ENCODE peak calls at places on chromosome 11, in eight cellular contexts. G, B, I, Z, X, C, A and V are unnamed samples.

GRCh38 chr11:120013325-120014250 is 124.3 kb downstream of the TRIM29 start:
- DNase-seq in G (peak; percentile 96), B (no peak), I (peak; percentile 29), Z (no peak), X (no peak), C (peak; percentile 72), A (no peak), V (no peak)

GRCh38 chr11:110374921-110375320 is 54.8 kb upstream of the FDX1 start:
- DNase-seq in G (no peak), B (no peak), I (no peak), Z (no peak), X (no peak), C (no peak), A (no peak), V (no peak)

GRCh38 chr11:96199563-96200025 is 143.4 kb downstream of the MAML2 start:
- DNase-seq in G (no peak), B (no peak), I (no peak), Z (no peak), X (no peak), C (no peak), A (no peak), V (no peak)

GRCh38 chr11:59053387-59053786 is 32.7 kb upstream of the GLYATL1B start:
- DNase-seq in G (peak; percentile 62), B (no peak), I (peak; percentile 36), Z (peak; percentile 78), X (peak; percentile 53), C (peak; percentile 64), A (no peak), V (no peak)

GRCh38 chr11:116418388-116419041 is 354.3 kb downstream of the BUD13 start:
- DNase-seq in G (no peak), B (no peak), I (no peak), Z (no peak), X (no peak), C (no peak), A (no peak), V (no peak)

GRCh38 chr11:117020873-117021564 is 77.2 kb downstream of the SIK3 start:
- DNase-seq in G (no peak), B (no peak), I (no peak), Z (no peak), X (no peak), C (peak; percentile 31), A (no peak), V (no peak)

GRCh38 chr11:123083623-123084029 is 21.7 kb upstream of the HSPA8 start:
- DNase-seq in G (no peak), B (peak; percentile 80), I (peak; percentile 89), Z (peak; percentile 91), X (peak; percentile 80), C (peak; percentile 88), A (peak; percentile 86), V (peak; percentile 95)

GRCh38 chr11:36361901-36362391 is 65.9 kb downstream of the PRR5L start:
- DNase-seq in G (peak; percentile 52), B (no peak), I (no peak), Z (peak; percentile 81), X (peak; percentile 63), C (peak; percentile 72), A (peak; percentile 86), V (no peak)

GRCh38 chr11:92388380-92388779 is 163.8 kb downstream of the FAT3 start:
- DNase-seq in G (no peak), B (no peak), I (no peak), Z (no peak), X (no peak), C (no peak), A (no peak), V (no peak)

GRCh38 chr11:92390783-92391182 is 166.2 kb downstream of the FAT3 start:
- DNase-seq in G (no peak), B (no peak), I (no peak), Z (no peak), X (no peak), C (no peak), A (no peak), V (no peak)

GRCh38 chr11:92384807-92385206 is 160.2 kb downstream of the FAT3 start:
- DNase-seq in G (no peak), B (no peak), I (no peak), Z (no peak), X (no peak), C (no peak), A (no peak), V (no peak)

GRCh38 chr11:92386577-92386976 is 162.0 kb downstream of the FAT3 start:
- DNase-seq in G (no peak), B (no peak), I (no peak), Z (no peak), X (no peak), C (no peak), A (no peak), V (no peak)

DNA sequence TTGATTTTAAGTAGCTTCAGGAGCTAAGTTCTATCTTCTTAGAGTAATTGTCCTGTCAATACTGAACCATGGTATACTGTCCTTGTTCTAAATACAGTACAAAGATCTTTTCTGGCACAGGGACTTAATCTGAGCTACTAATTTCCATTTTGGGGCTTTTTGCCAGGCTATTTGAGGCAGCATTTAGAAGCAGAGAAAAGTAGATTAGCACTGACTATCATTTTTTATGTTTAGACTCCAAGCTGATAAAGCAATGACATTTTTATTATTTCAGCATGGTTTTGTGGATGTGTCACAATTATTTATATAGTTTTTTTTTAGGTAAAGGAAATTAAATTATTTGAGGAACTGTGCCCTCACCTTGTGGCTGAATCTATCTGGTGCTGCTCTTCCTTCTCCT is 163.3 kb downstream of the FAT3 start:
- DNase-seq in G (no peak), B (no peak), I (no peak), Z (no peak), X (no peak), C (no peak), A (no peak), V (no peak)
- H3K27ac ChIP-seq in G (no peak overlapping the region), B (no peak overlapping the region), I (no peak overlapping the region), Z (no peak overlapping the region), X (no peak overlapping the region), C (no peak overlapping the region), A (no peak overlapping the region), V (no peak overlapping the region)

GRCh38 chr11:64877390-64878222 is 815 bp downstream of the EHD1 start:
- DNase-seq in G (no peak), B (no peak), I (no peak), Z (peak; percentile 70), X (no peak), C (no peak), A (peak; percentile 61), V (no peak)
- H3K4me1 ChIP-seq in G (no peaks in the 10 kb centered on the region), B (peaks cover 79% of the 10 kb centered on the region), I (no peaks in the 10 kb centered on the region), Z (no peaks in the 10 kb centered on the region), X (peaks cover 75% of the 10 kb centered on the region), C (peaks cover 34% of the 10 kb centered on the region), A (no peaks in the 10 kb centered on the region), V (peaks cover 60% of the 10 kb centered on the region)

GRCh38 chr11:121194731-121195596 is 93.9 kb downstream of the TECTA start:
- DNase-seq in G (peak; percentile 53), B (no peak), I (peak; percentile 24), Z (no peak), X (peak; percentile 41), C (peak; percentile 80), A (no peak), V (no peak)

GRCh38 chr11:121199516-121199915 is 93.1 kb upstream of the SC5D start:
- DNase-seq in G (no peak), B (no peak), I (no peak), Z (no peak), X (no peak), C (peak; percentile 70), A (no peak), V (no peak)

GRCh38 chr11:121198491-121198890 is 94.1 kb upstream of the SC5D start:
- DNase-seq in G (peak; percentile 56), B (no peak), I (no peak), Z (no peak), X (no peak), C (no peak), A (no peak), V (no peak)
- H3K27ac ChIP-seq in G (no peak overlapping the region), B (no peak overlapping the region), I (no peak overlapping the region), Z (no peak overlapping the region), X (no peak overlapping the region), C (no peak overlapping the region), A (no peak overlapping the region), V (no peak overlapping the region)

GRCh38 chr11:19774817-19775600 is 62.4 kb downstream of the NAV2 start:
- DNase-seq in G (no peak), B (no peak), I (no peak), Z (no peak), X (no peak), C (no peak), A (no peak), V (no peak)

GRCh38 chr11:19777032-19777341 is 64.3 kb downstream of the NAV2 start:
- DNase-seq in G (peak; percentile 42), B (no peak), I (no peak), Z (peak; percentile 63), X (no peak), C (peak; percentile 71), A (no peak), V (no peak)

GRCh38 chr11:19772480-19772879 is 59.8 kb downstream of the NAV2 start:
- DNase-seq in G (peak; percentile 84), B (no peak), I (no peak), Z (no peak), X (no peak), C (no peak), A (no peak), V (no peak)

GRCh38 chr11:19775622-19776021 is 63.0 kb downstream of the NAV2 start:
- DNase-seq in G (no peak), B (no peak), I (no peak), Z (no peak), X (no peak), C (no peak), A (no peak), V (no peak)

DNA sequence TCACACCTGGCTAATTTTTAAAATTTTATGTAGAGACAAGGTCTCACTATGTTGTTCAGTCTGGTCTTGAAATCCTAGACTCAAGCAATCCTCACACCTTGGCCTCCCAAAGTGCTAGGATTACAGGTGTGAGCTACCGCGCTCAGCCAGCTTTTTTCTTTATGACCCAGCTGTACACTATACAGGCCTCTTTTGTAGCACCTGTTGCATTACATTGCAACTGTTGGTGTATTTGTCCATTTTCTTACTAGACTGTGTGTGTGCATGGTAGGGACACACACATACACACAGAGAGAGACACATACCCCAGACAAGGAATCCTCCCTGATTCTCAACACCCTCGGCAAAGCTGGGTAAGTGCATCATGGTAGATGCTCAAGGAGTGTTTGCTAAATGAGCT is 61.7 kb downstream of the NAV2 start:
- DNase-seq in G (no peak), B (no peak), I (no peak), Z (no peak), X (no peak), C (no peak), A (no peak), V (no peak)
- H3K4me1 ChIP-seq in G (peaks cover 28% of the 10 kb centered on the region), B (peaks cover 87% of the 10 kb centered on the region), I (no peaks in the 10 kb centered on the region), Z (peaks cover 23% of the 10 kb centered on the region), X (peaks cover 88% of the 10 kb centered on the region), C (peaks cover 11% of the 10 kb centered on the region), A (no peaks in the 10 kb centered on the region), V (peaks cover 20% of the 10 kb centered on the region)

GRCh38 chr11:71448257-71449161 is at the start of gene DHCR7:
- DNase-seq in G (peak; percentile 98), B (peak; percentile 80), I (peak; percentile 91), Z (peak; percentile 97), X (peak; percentile 91), C (peak; percentile 99), A (peak; percentile 97), V (peak; percentile 96)
- H3K27ac ChIP-seq in G (no peak within 1 kb of the TSS), B (peak within 1 kb of the TSS; percentile 54), I (peak within 1 kb of the TSS; percentile 85), Z (peak within 1 kb of the TSS; percentile 44), X (peak within 1 kb of the TSS; percentile 80), C (peak within 1 kb of the TSS; percentile 84), A (peak within 1 kb of the TSS; percentile 72), V (peak within 1 kb of the TSS; percentile 78)